ENCODE peak calls at places on chromosome 22, in five cellular contexts. E is A549, C is GM23338, R is GM12878, D is HepG2. Q is an unnamed sample.

GRCh38 chr22:22691055-22691454 is 46.6 kb downstream of the GGTLC2 start:
- DNase-seq in E (no peak), C (no peak), R (no peak), D (no peak), Q (no peak)

GRCh38 chr22:17847360-17848078 is 73.2 kb upstream of the BID start:
- DNase-seq in E (no peak), C (no peak), R (no peak), D (no peak), Q (peak; percentile 88)

GRCh38 chr22:50061824-50062355 is 3.8 kb upstream of the TTLL8 start:
- DNase-seq in E (no peak), C (no peak), R (no peak), D (no peak), Q (no peak)

GRCh38 chr22:42231929-42232328 is 38.5 kb downstream of the TCF20 start:
- DNase-seq in E (no peak), C (no peak), R (no peak), D (no peak), Q (no peak)

GRCh38 chr22:43867839-43868652 is 5.7 kb upstream of the SULT4A1 start:
- DNase-seq in E (peak; percentile 28), C (peak; percentile 95), R (no peak), D (no peak), Q (peak; percentile 55)

GRCh38 chr22:19488884-19489843 is 9.4 kb downstream of the CDC45 start:
- DNase-seq in E (peak; percentile 14), C (no peak), R (no peak), D (no peak), Q (peak; percentile 57)

GRCh38 chr22:20234760-20235452 is 33.2 kb downstream of the RTN4R start:
- DNase-seq in E (no peak), C (no peak), R (no peak), D (no peak), Q (no peak)

GRCh38 chr22:19875061-19875530 is 20.4 kb upstream of the GNB1L start:
- DNase-seq in E (no peak), C (no peak), R (no peak), D (no peak), Q (no peak)

GRCh38 chr22:49230194-49230577 is 597.5 kb downstream of the BRD1 start:
- DNase-seq in E (no peak), C (no peak), R (no peak), D (no peak), Q (peak; percentile 9)

GRCh38 chr22:35134637-35135036 is 68.7 kb downstream of the ISX start:
- DNase-seq in E (no peak), C (no peak), R (no peak), D (no peak), Q (peak; percentile 38)

GRCh38 chr22:46803031-46803880 is 40.8 kb downstream of the TBC1D22A start:
- DNase-seq in E (peak; percentile 46), C (peak; percentile 83), R (no peak), D (peak; percentile 47), Q (peak; percentile 71)

GRCh38 chr22:46829140-46829891 is 66.9 kb downstream of the TBC1D22A start:
- DNase-seq in E (peak; percentile 72), C (no peak), R (no peak), D (no peak), Q (no peak)

GRCh38 chr22:20455709-20456063 is 18.1 kb upstream of the SCARF2 start:
- DNase-seq in E (no peak), C (no peak), R (no peak), D (no peak), Q (no peak)

GRCh38 chr22:48258108-48258705 is 1495.8 kb downstream of the TBC1D22A start:
- DNase-seq in E (no peak), C (no peak), R (no peak), D (no peak), Q (no peak)

GRCh38 chr22:19579880-19580279 is 55.7 kb upstream of the CLDN5 start:
- DNase-seq in E (no peak), C (no peak), R (peak; percentile 7), D (no peak), Q (peak; percentile 45)

GRCh38 chr22:26672060-26672471 is 14.7 kb downstream of the MIAT start:
- DNase-seq in E (no peak), C (no peak), R (no peak), D (no peak), Q (no peak)

GRCh38 chr22:25067851-25068421 is 115.4 kb downstream of the KIAA1671 start:
- DNase-seq in E (no peak), C (no peak), R (no peak), D (no peak), Q (no peak)

GRCh38 chr22:24333301-24333700 is 62.7 kb downstream of the SPECC1L start:
- DNase-seq in E (no peak), C (no peak), R (no peak), D (no peak), Q (no peak)

GRCh38 chr22:48931452-48931851 is 896.2 kb downstream of the BRD1 start:
- DNase-seq in E (no peak), C (no peak), R (no peak), D (no peak), Q (no peak)

GRCh38 chr22:49549851-49550430 is 277.7 kb downstream of the BRD1 start:
- DNase-seq in E (no peak), C (no peak), R (no peak), D (no peak), Q (no peak)

GRCh38 chr22:46942816-46943783 is 180.7 kb downstream of the TBC1D22A start:
- DNase-seq in E (no peak), C (no peak), R (no peak), D (no peak), Q (no peak)

GRCh38 chr22:49324527-49325491 is 502.9 kb downstream of the BRD1 start:
- DNase-seq in E (no peak), C (no peak), R (no peak), D (no peak), Q (no peak)

GRCh38 chr22:23833911-23834317 is 4.9 kb downstream of the DERL3 start:
- DNase-seq in E (no peak), C (no peak), R (no peak), D (no peak), Q (no peak)

GRCh38 chr22:23058063-23058462 is 12.3 kb upstream of the GNAZ start:
- DNase-seq in E (no peak), C (peak; percentile 9), R (no peak), D (no peak), Q (no peak)

GRCh38 chr22:42892571-42893316 is 35.7 kb upstream of the ARFGAP3 start:
- DNase-seq in E (no peak), C (no peak), R (no peak), D (no peak), Q (no peak)

GRCh38 chr22:24421428-24421931 is 5.9 kb upstream of the ADORA2A start:
- DNase-seq in E (peak; percentile 25), C (peak; percentile 92), R (no peak), D (peak; percentile 73), Q (peak; percentile 60)

GRCh38 chr22:48491451-48491941 is 1336.2 kb downstream of the BRD1 start:
- DNase-seq in E (peak; percentile 56), C (no peak), R (no peak), D (no peak), Q (no peak)

GRCh38 chr22:50268655-50269113 is 1.5 kb downstream of the MAPK11 start:
- DNase-seq in E (no peak), C (no peak), R (no peak), D (no peak), Q (no peak)

GRCh38 chr22:49415219-49415951 is 412.3 kb downstream of the BRD1 start:
- DNase-seq in E (no peak), C (no peak), R (no peak), D (no peak), Q (no peak)

GRCh38 chr22:49847751-49848689 is 5.6 kb upstream of the ZBED4 start:
- DNase-seq in E (no peak), C (peak; percentile 58), R (no peak), D (no peak), Q (no peak)

GRCh38 chr22:43740587-43741270 is 71.4 kb downstream of the EFCAB6 start:
- DNase-seq in E (no peak), C (no peak), R (no peak), D (no peak), Q (no peak)

GRCh38 chr22:21025266-21025665 is 7.1 kb downstream of the SLC7A4 start:
- DNase-seq in E (no peak), C (no peak), R (no peak), D (no peak), Q (no peak)

GRCh38 chr22:42901790-42902508 is 44.9 kb upstream of the ARFGAP3 start:
- DNase-seq in E (no peak), C (peak; percentile 51), R (no peak), D (no peak), Q (no peak)

GRCh38 chr22:49920859-49921258 is 2.4 kb downstream of the CRELD2 start:
- DNase-seq in E (no peak), C (no peak), R (no peak), D (no peak), Q (no peak)

GRCh38 chr22:24741769-24742168 is 32.8 kb downstream of the PIWIL3 start:
- DNase-seq in E (no peak), C (no peak), R (no peak), D (no peak), Q (no peak)

GRCh38 chr22:35561796-35562526 is 21.3 kb downstream of the RASD2 start:
- DNase-seq in E (peak; percentile 62), C (peak; percentile 72), R (no peak), D (no peak), Q (peak; percentile 52)

DNA sequence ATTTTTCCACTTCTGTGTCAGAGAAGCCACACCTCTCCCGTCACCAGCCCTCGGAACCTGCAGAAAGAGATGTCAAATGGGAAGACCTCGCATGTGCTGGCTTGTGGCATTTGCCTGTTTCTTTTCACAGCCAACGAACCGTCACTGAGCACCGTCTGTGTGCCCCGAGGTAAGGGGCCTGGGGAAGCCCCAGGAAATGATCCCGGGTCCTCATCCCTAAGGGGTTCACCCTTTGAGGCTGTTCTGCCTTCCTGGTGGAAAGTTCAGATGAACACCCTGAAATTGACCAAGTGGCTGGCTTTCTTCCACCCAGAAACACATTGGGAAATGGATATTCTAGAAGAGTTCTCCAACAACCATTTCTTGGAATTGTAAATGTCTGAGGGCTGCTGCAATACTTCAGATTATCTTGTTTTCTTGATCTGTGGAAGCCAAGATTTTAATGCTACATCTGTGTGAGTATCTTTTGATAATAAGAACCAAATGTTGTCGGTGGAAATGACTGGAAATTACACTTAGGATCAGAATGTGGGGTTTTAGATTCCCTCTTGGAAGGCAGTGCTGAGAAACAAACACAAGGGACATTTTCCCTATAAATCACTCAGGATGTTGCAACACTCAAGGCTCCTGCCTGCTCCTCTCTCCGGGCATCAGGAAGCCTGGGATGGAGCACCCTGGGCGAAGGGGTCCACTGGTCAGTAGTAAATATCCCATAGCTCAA is 37.6 kb downstream of the RIBC2 start:
- DNase-seq in E (no peak), C (no peak), R (no peak), D (no peak), Q (no peak)
- TF ChIP-seq JUNB in E (no peak), C (no peak), R (no peak), D (no peak), Q (no peak)

GRCh38 chr22:27715078-27715477 is 86.5 kb downstream of the MN1 start:
- DNase-seq in E (no peak), C (no peak), R (no peak), D (no peak), Q (no peak)
- TF ChIP-seq JUNB in E (no peak), C (no peak), R (no peak), D (no peak), Q (no peak)

GRCh38 chr22:30565341-30565740 is 9.1 kb downstream of the GAL3ST1 start:
- DNase-seq in E (no peak), C (no peak), R (no peak), D (no peak), Q (no peak)
- TF ChIP-seq JUNB in E (no peak), C (no peak), R (no peak), D (no peak), Q (no peak)

GRCh38 chr22:29105468-29105867 is 32.6 kb downstream of the KREMEN1 start:
- DNase-seq in E (no peak), C (no peak), R (no peak), D (no peak), Q (no peak)
- TF ChIP-seq JUNB in E (no peak), C (no peak), R (no peak), D (no peak), Q (no peak)

Q was measured in K562.